ENCODE peak calls at places on chromosomes 16 and 17, in five cellular contexts. X is NCI-H2081; Q is AG10803; C is naive thymus-derived CD4-positive, alpha-beta T cell; V is stomach. R is an unnamed sample.

GRCh38 chr17:15946611-15947120 is 1.7 kb downstream of the ADORA2B start:
- DNase-seq in X (no peak), V (no peak), Q (no peak), C (no peak), R (no peak)

GRCh38 chr17:42407289-42407836 is 15.7 kb downstream of the CAVIN1 start:
- DNase-seq in V (peak; percentile 93), X (peak; percentile 90), C (peak; percentile 62), Q (peak; percentile 75), R (peak; percentile 32)

GRCh38 chr16:85245307-85246172 is 133.3 kb upstream of the CIBAR2 start:
- DNase-seq in Q (peak; percentile 82), V (peak; percentile 44), X (peak; percentile 43), C (peak; percentile 54), R (peak; percentile 79)

GRCh38 chr17:80361495-80362220 is 53.3 kb upstream of the ENDOV start:
- DNase-seq in V (no peak), Q (no peak), X (no peak), C (peak; percentile 21), R (peak; percentile 44)

GRCh38 chr17:39774043-39774442 is 36.3 kb downstream of the GRB7 start:
- DNase-seq in C (no peak), V (no peak), X (no peak), Q (no peak), R (no peak)

GRCh38 chr16:68328860-68329370 is 18.1 kb downstream of the PRMT7 start:
- DNase-seq in Q (no peak), C (no peak), V (no peak), X (no peak), R (no peak)

GRCh38 chr17:21397341-21398050 is 21.3 kb downstream of the KCNJ12 start:
- DNase-seq in V (no peak), Q (peak; percentile 87), X (no peak), C (no peak), R (peak; percentile 89)

GRCh38 chr16:29315916-29316517 is 90.5 kb downstream of the NPIPB11 start:
- DNase-seq in Q (no peak), V (no peak), C (no peak), X (no peak), R (no peak)

GRCh38 chr17:16938496-16939270 is 33.2 kb downstream of the TNFRSF13B start:
- DNase-seq in V (peak; percentile 18), X (no peak), C (no peak), Q (no peak), R (no peak)

GRCh38 chr17:45294506-45294905 is 22.3 kb downstream of the MAP3K14 start:
- DNase-seq in C (no peak), Q (peak; percentile 88), X (no peak), V (peak; percentile 80), R (peak; percentile 84)

GRCh38 chr16:15536813-15537212 is 102.4 kb downstream of the BMERB1 start:
- DNase-seq in C (no peak), X (no peak), V (no peak), Q (no peak), R (no peak)

GRCh38 chr17:36972186-36972686 is 23.5 kb downstream of the AATF start:
- DNase-seq in C (no peak), V (no peak), X (no peak), Q (no peak), R (no peak)

GRCh38 chr17:16923904-16924700 is 47.8 kb downstream of the TNFRSF13B start:
- DNase-seq in X (no peak), V (peak; percentile 15), C (no peak), Q (no peak), R (no peak)

GRCh38 chr16:59212492-59213024 is 478.4 kb upstream of the GOT2 start:
- DNase-seq in C (no peak), X (no peak), V (no peak), Q (no peak), R (no peak)

GRCh38 chr16:1162701-1163566 is 10.0 kb downstream of the CACNA1H start:
- DNase-seq in C (no peak), Q (no peak), V (no peak), X (no peak), R (no peak)

GRCh38 chr17:78532922-78533640 is 44.1 kb downstream of the DNAH17 start:
- DNase-seq in C (no peak), X (no peak), Q (peak; percentile 50), V (no peak), R (no peak)

GRCh38 chr17:39591958-39592954 is 15.5 kb downstream of the NEUROD2 start:
- DNase-seq in V (peak; percentile 44), X (peak; percentile 82), C (no peak), Q (peak; percentile 22), R (no peak)

GRCh38 chr16:2224183-2224486 is 744 bp downstream of the E4F1 start:
- DNase-seq in Q (peak; percentile 49), X (no peak), V (no peak), C (no peak), R (no peak)

GRCh38 chr17:29243792-29244191 is 2.9 kb upstream of the CRYBA1 start:
- DNase-seq in C (no peak), X (no peak), V (no peak), Q (peak; percentile 44), R (peak; percentile 35)

GRCh38 chr17:82666931-82667667 is 18.9 kb upstream of the WDR45B start:
- DNase-seq in C (no peak), X (no peak), V (no peak), Q (no peak), R (no peak)

GRCh38 chr17:77706938-77707337 is 251.6 kb upstream of the TNRC6C start:
- DNase-seq in C (no peak), V (no peak), Q (no peak), X (no peak), R (no peak)

GRCh38 chr17:49859991-49860953 is 12.4 kb upstream of the TAC4 start:
- DNase-seq in V (peak; percentile 36), C (no peak), X (no peak), Q (no peak), R (no peak)

GRCh38 chr16:3179651-3180050 is 8.4 kb upstream of the OR1F1 start:
- DNase-seq in V (no peak), Q (no peak), X (no peak), C (no peak), R (no peak)

GRCh38 chr16:85664580-85665372 is 24.0 kb downstream of the GINS2 start:
- DNase-seq in V (no peak), X (no peak), C (no peak), Q (no peak), R (no peak)

GRCh38 chr17:51999654-52000053 is 158.9 kb downstream of the CA10 start:
- DNase-seq in Q (no peak), V (no peak), X (no peak), C (no peak), R (no peak)

GRCh38 chr17:64775701-64776570 is 113.8 kb upstream of the SMURF2 start:
- DNase-seq in C (no peak), Q (no peak), V (no peak), X (no peak), R (no peak)

R was measured in hepatic stellate cell.